ENCODE peak calls at places on chromosomes 4 and X, in five cellular contexts. One of them, this sample, is unnamed.

GRCh38 chr4:127251423-127251822 is 381.3 kb upstream of the INTU start:
- DNase-seq in activated CD8-positive, alpha-beta memory T cell treated with anti-CD3 and anti-CD28 coated beads for 48 hours: no peak
- DNase-seq in mesothelial cell of epicardium: no peak
- DNase-seq in CD4-positive, alpha-beta T cell: no peak
- DNase-seq in stimulated activated CD4-positive, alpha-beta T cell treated with anti-CD3 and anti-CD28 coated beads, Interleukin-15, amount 100 ng/mL, for 1 hour: no peak
- DNase-seq in this sample: no peak

GRCh38 chr4:75135068-75135825 is 202.3 kb downstream of the PARM1 start:
- DNase-seq in mesothelial cell of epicardium: no peak
- DNase-seq in activated CD8-positive, alpha-beta memory T cell treated with anti-CD3 and anti-CD28 coated beads for 48 hours: no peak
- DNase-seq in CD4-positive, alpha-beta T cell: no peak
- DNase-seq in stimulated activated CD4-positive, alpha-beta T cell treated with anti-CD3 and anti-CD28 coated beads, Interleukin-15, amount 100 ng/mL, for 1 hour: no peak
- DNase-seq in this sample: no peak

GRCh38 chrX:75038925-75039324 is 113.7 kb upstream of the NEXMIF start:
- DNase-seq in CD4-positive, alpha-beta T cell: no peak
- DNase-seq in stimulated activated CD4-positive, alpha-beta T cell treated with anti-CD3 and anti-CD28 coated beads, Interleukin-15, amount 100 ng/mL, for 1 hour: no peak
- DNase-seq in mesothelial cell of epicardium: no peak
- DNase-seq in activated CD8-positive, alpha-beta memory T cell treated with anti-CD3 and anti-CD28 coated beads for 48 hours: no peak
- DNase-seq in this sample: no peak

GRCh38 chr4:77504407-77504806 is 101.2 kb upstream of the CXCL13 start:
- DNase-seq in activated CD8-positive, alpha-beta memory T cell treated with anti-CD3 and anti-CD28 coated beads for 48 hours: no peak
- DNase-seq in stimulated activated CD4-positive, alpha-beta T cell treated with anti-CD3 and anti-CD28 coated beads, Interleukin-15, amount 100 ng/mL, for 1 hour: no peak
- DNase-seq in mesothelial cell of epicardium: no peak
- DNase-seq in CD4-positive, alpha-beta T cell: no peak
- DNase-seq in this sample: no peak

GRCh38 chr4:113145519-113146291 is 96.3 kb downstream of the ANK2 start:
- DNase-seq in mesothelial cell of epicardium: no peak
- DNase-seq in activated CD8-positive, alpha-beta memory T cell treated with anti-CD3 and anti-CD28 coated beads for 48 hours: no peak
- DNase-seq in stimulated activated CD4-positive, alpha-beta T cell treated with anti-CD3 and anti-CD28 coated beads, Interleukin-15, amount 100 ng/mL, for 1 hour: no peak
- DNase-seq in CD4-positive, alpha-beta T cell: no peak
- DNase-seq in this sample: no peak

GRCh38 chrX:1592128-1592862 is 891 bp downstream of the AKAP17A start:
- DNase-seq in CD4-positive, alpha-beta T cell: no peak
- DNase-seq in mesothelial cell of epicardium: peak
- DNase-seq in activated CD8-positive, alpha-beta memory T cell treated with anti-CD3 and anti-CD28 coated beads for 48 hours: no peak
- DNase-seq in stimulated activated CD4-positive, alpha-beta T cell treated with anti-CD3 and anti-CD28 coated beads, Interleukin-15, amount 100 ng/mL, for 1 hour: no peak
- DNase-seq in this sample: no peak

GRCh38 chr4:19776021-19776459 is 475.7 kb upstream of the SLIT2 start:
- DNase-seq in CD4-positive, alpha-beta T cell: no peak
- DNase-seq in mesothelial cell of epicardium: no peak
- DNase-seq in stimulated activated CD4-positive, alpha-beta T cell treated with anti-CD3 and anti-CD28 coated beads, Interleukin-15, amount 100 ng/mL, for 1 hour: no peak
- DNase-seq in activated CD8-positive, alpha-beta memory T cell treated with anti-CD3 and anti-CD28 coated beads for 48 hours: no peak
- DNase-seq in this sample: no peak

GRCh38 chr4:180134116-180134866 is 2108.9 kb upstream of the TENM3 start:
- DNase-seq in activated CD8-positive, alpha-beta memory T cell treated with anti-CD3 and anti-CD28 coated beads for 48 hours: no peak
- DNase-seq in mesothelial cell of epicardium: peak
- DNase-seq in stimulated activated CD4-positive, alpha-beta T cell treated with anti-CD3 and anti-CD28 coated beads, Interleukin-15, amount 100 ng/mL, for 1 hour: no peak
- DNase-seq in CD4-positive, alpha-beta T cell: no peak
- DNase-seq in this sample: no peak

GRCh38 chr4:159358226-159358625 is 255.3 kb downstream of the RAPGEF2 start:
- DNase-seq in stimulated activated CD4-positive, alpha-beta T cell treated with anti-CD3 and anti-CD28 coated beads, Interleukin-15, amount 100 ng/mL, for 1 hour: no peak
- DNase-seq in activated CD8-positive, alpha-beta memory T cell treated with anti-CD3 and anti-CD28 coated beads for 48 hours: no peak
- DNase-seq in CD4-positive, alpha-beta T cell: no peak
- DNase-seq in mesothelial cell of epicardium: no peak
- DNase-seq in this sample: no peak

GRCh38 chr4:184389978-184390518 is 84.3 kb downstream of the IRF2 start:
- DNase-seq in activated CD8-positive, alpha-beta memory T cell treated with anti-CD3 and anti-CD28 coated beads for 48 hours: no peak
- DNase-seq in mesothelial cell of epicardium: no peak
- DNase-seq in CD4-positive, alpha-beta T cell: no peak
- DNase-seq in stimulated activated CD4-positive, alpha-beta T cell treated with anti-CD3 and anti-CD28 coated beads, Interleukin-15, amount 100 ng/mL, for 1 hour: no peak
- DNase-seq in this sample: no peak

GRCh38 chr4:85732124-85732523 is 257.2 kb downstream of the ARHGAP24 start:
- DNase-seq in mesothelial cell of epicardium: no peak
- DNase-seq in activated CD8-positive, alpha-beta memory T cell treated with anti-CD3 and anti-CD28 coated beads for 48 hours: no peak
- DNase-seq in CD4-positive, alpha-beta T cell: no peak
- DNase-seq in stimulated activated CD4-positive, alpha-beta T cell treated with anti-CD3 and anti-CD28 coated beads, Interleukin-15, amount 100 ng/mL, for 1 hour: no peak
- DNase-seq in this sample: no peak

GRCh38 chr4:124121511-124121934 is 591.0 kb downstream of the ANKRD50 start:
- DNase-seq in stimulated activated CD4-positive, alpha-beta T cell treated with anti-CD3 and anti-CD28 coated beads, Interleukin-15, amount 100 ng/mL, for 1 hour: no peak
- DNase-seq in mesothelial cell of epicardium: no peak
- DNase-seq in CD4-positive, alpha-beta T cell: no peak
- DNase-seq in activated CD8-positive, alpha-beta memory T cell treated with anti-CD3 and anti-CD28 coated beads for 48 hours: no peak
- DNase-seq in this sample: no peak

GRCh38 chr4:77201343-77201742 is 44.3 kb downstream of the CCNG2 start:
- DNase-seq in mesothelial cell of epicardium: no peak
- DNase-seq in activated CD8-positive, alpha-beta memory T cell treated with anti-CD3 and anti-CD28 coated beads for 48 hours: no peak
- DNase-seq in CD4-positive, alpha-beta T cell: no peak
- DNase-seq in stimulated activated CD4-positive, alpha-beta T cell treated with anti-CD3 and anti-CD28 coated beads, Interleukin-15, amount 100 ng/mL, for 1 hour: no peak
- DNase-seq in this sample: no peak

GRCh38 chrX:139194571-139195280 is 335.8 kb upstream of the F9 start:
- DNase-seq in CD4-positive, alpha-beta T cell: no peak
- DNase-seq in activated CD8-positive, alpha-beta memory T cell treated with anti-CD3 and anti-CD28 coated beads for 48 hours: no peak
- DNase-seq in mesothelial cell of epicardium: no peak
- DNase-seq in stimulated activated CD4-positive, alpha-beta T cell treated with anti-CD3 and anti-CD28 coated beads, Interleukin-15, amount 100 ng/mL, for 1 hour: no peak
- DNase-seq in this sample: no peak

GRCh38 chr4:81032174-81032551 is 1.7 kb downstream of the BMP3 start:
- DNase-seq in mesothelial cell of epicardium: no peak
- DNase-seq in stimulated activated CD4-positive, alpha-beta T cell treated with anti-CD3 and anti-CD28 coated beads, Interleukin-15, amount 100 ng/mL, for 1 hour: no peak
- DNase-seq in activated CD8-positive, alpha-beta memory T cell treated with anti-CD3 and anti-CD28 coated beads for 48 hours: no peak
- DNase-seq in CD4-positive, alpha-beta T cell: no peak
- DNase-seq in this sample: no peak

GRCh38 chr4:76306882-76307669 is 543 bp downstream of the STBD1 start:
- DNase-seq in CD4-positive, alpha-beta T cell: no peak
- DNase-seq in stimulated activated CD4-positive, alpha-beta T cell treated with anti-CD3 and anti-CD28 coated beads, Interleukin-15, amount 100 ng/mL, for 1 hour: no peak
- DNase-seq in activated CD8-positive, alpha-beta memory T cell treated with anti-CD3 and anti-CD28 coated beads for 48 hours: no peak
- DNase-seq in mesothelial cell of epicardium: peak
- DNase-seq in this sample: no peak

GRCh38 chrX:69177511-69178162 is 12.4 kb upstream of the PJA1 start:
- DNase-seq in mesothelial cell of epicardium: no peak
- DNase-seq in activated CD8-positive, alpha-beta memory T cell treated with anti-CD3 and anti-CD28 coated beads for 48 hours: no peak
- DNase-seq in stimulated activated CD4-positive, alpha-beta T cell treated with anti-CD3 and anti-CD28 coated beads, Interleukin-15, amount 100 ng/mL, for 1 hour: no peak
- DNase-seq in CD4-positive, alpha-beta T cell: no peak
- DNase-seq in this sample: no peak

GRCh38 chr4:80138556-80139538 is 58.5 kb upstream of the PRDM8 start:
- DNase-seq in mesothelial cell of epicardium: no peak
- DNase-seq in CD4-positive, alpha-beta T cell: peak
- DNase-seq in activated CD8-positive, alpha-beta memory T cell treated with anti-CD3 and anti-CD28 coated beads for 48 hours: no peak
- DNase-seq in stimulated activated CD4-positive, alpha-beta T cell treated with anti-CD3 and anti-CD28 coated beads, Interleukin-15, amount 100 ng/mL, for 1 hour: no peak
- DNase-seq in this sample: no peak

GRCh38 chrX:46903458-46904242 is 8.6 kb upstream of the JADE3 start:
- DNase-seq in mesothelial cell of epicardium: peak
- DNase-seq in CD4-positive, alpha-beta T cell: peak
- DNase-seq in stimulated activated CD4-positive, alpha-beta T cell treated with anti-CD3 and anti-CD28 coated beads, Interleukin-15, amount 100 ng/mL, for 1 hour: peak
- DNase-seq in activated CD8-positive, alpha-beta memory T cell treated with anti-CD3 and anti-CD28 coated beads for 48 hours: peak
- DNase-seq in this sample: peak

GRCh38 chr4:183729430-183730328 is 70.6 kb downstream of the TRAPPC11 start:
- DNase-seq in activated CD8-positive, alpha-beta memory T cell treated with anti-CD3 and anti-CD28 coated beads for 48 hours: no peak
- DNase-seq in CD4-positive, alpha-beta T cell: no peak
- DNase-seq in stimulated activated CD4-positive, alpha-beta T cell treated with anti-CD3 and anti-CD28 coated beads, Interleukin-15, amount 100 ng/mL, for 1 hour: no peak
- DNase-seq in mesothelial cell of epicardium: no peak
- DNase-seq in this sample: no peak

GRCh38 chrX:72021975-72022374 is 109.7 kb downstream of the RTL5 start:
- DNase-seq in CD4-positive, alpha-beta T cell: no peak
- DNase-seq in activated CD8-positive, alpha-beta memory T cell treated with anti-CD3 and anti-CD28 coated beads for 48 hours: no peak
- DNase-seq in stimulated activated CD4-positive, alpha-beta T cell treated with anti-CD3 and anti-CD28 coated beads, Interleukin-15, amount 100 ng/mL, for 1 hour: no peak
- DNase-seq in mesothelial cell of epicardium: no peak
- DNase-seq in this sample: no peak

GRCh38 chr4:25908491-25908901 is 5.5 kb upstream of the SMIM20 start:
- DNase-seq in stimulated activated CD4-positive, alpha-beta T cell treated with anti-CD3 and anti-CD28 coated beads, Interleukin-15, amount 100 ng/mL, for 1 hour: no peak
- DNase-seq in activated CD8-positive, alpha-beta memory T cell treated with anti-CD3 and anti-CD28 coated beads for 48 hours: no peak
- DNase-seq in mesothelial cell of epicardium: no peak
- DNase-seq in CD4-positive, alpha-beta T cell: no peak
- DNase-seq in this sample: no peak

GRCh38 chr4:139599594-139600374 is 43.8 kb upstream of the SETD7 start:
- DNase-seq in mesothelial cell of epicardium: no peak
- DNase-seq in stimulated activated CD4-positive, alpha-beta T cell treated with anti-CD3 and anti-CD28 coated beads, Interleukin-15, amount 100 ng/mL, for 1 hour: no peak
- DNase-seq in CD4-positive, alpha-beta T cell: no peak
- DNase-seq in activated CD8-positive, alpha-beta memory T cell treated with anti-CD3 and anti-CD28 coated beads for 48 hours: no peak
- DNase-seq in this sample: no peak

GRCh38 chr4:102638621-102639020 is 122.1 kb downstream of the MANBA start:
- DNase-seq in stimulated activated CD4-positive, alpha-beta T cell treated with anti-CD3 and anti-CD28 coated beads, Interleukin-15, amount 100 ng/mL, for 1 hour: no peak
- DNase-seq in activated CD8-positive, alpha-beta memory T cell treated with anti-CD3 and anti-CD28 coated beads for 48 hours: no peak
- DNase-seq in CD4-positive, alpha-beta T cell: no peak
- DNase-seq in mesothelial cell of epicardium: no peak
- DNase-seq in this sample: no peak

GRCh38 chrX:49230500-49231232 is 2.5 kb downstream of the CACNA1F start:
- DNase-seq in activated CD8-positive, alpha-beta memory T cell treated with anti-CD3 and anti-CD28 coated beads for 48 hours: peak
- DNase-seq in stimulated activated CD4-positive, alpha-beta T cell treated with anti-CD3 and anti-CD28 coated beads, Interleukin-15, amount 100 ng/mL, for 1 hour: peak
- DNase-seq in mesothelial cell of epicardium: no peak
- DNase-seq in CD4-positive, alpha-beta T cell: peak
- DNase-seq in this sample: peak

GRCh38 chr4:76562161-76562560 is 127.1 kb downstream of the SHROOM3 start:
- DNase-seq in mesothelial cell of epicardium: no peak
- DNase-seq in activated CD8-positive, alpha-beta memory T cell treated with anti-CD3 and anti-CD28 coated beads for 48 hours: no peak
- DNase-seq in stimulated activated CD4-positive, alpha-beta T cell treated with anti-CD3 and anti-CD28 coated beads, Interleukin-15, amount 100 ng/mL, for 1 hour: no peak
- DNase-seq in CD4-positive, alpha-beta T cell: no peak
- DNase-seq in this sample: no peak

GRCh38 chr4:168815373-168816345 is 194.4 kb downstream of the CBR4 start:
- DNase-seq in stimulated activated CD4-positive, alpha-beta T cell treated with anti-CD3 and anti-CD28 coated beads, Interleukin-15, amount 100 ng/mL, for 1 hour: no peak
- DNase-seq in activated CD8-positive, alpha-beta memory T cell treated with anti-CD3 and anti-CD28 coated beads for 48 hours: no peak
- DNase-seq in CD4-positive, alpha-beta T cell: no peak
- DNase-seq in mesothelial cell of epicardium: no peak
- DNase-seq in this sample: no peak

GRCh38 chr4:156889616-156890594 is 81.7 kb downstream of the PDGFC start:
- DNase-seq in CD4-positive, alpha-beta T cell: no peak
- DNase-seq in mesothelial cell of epicardium: no peak
- DNase-seq in activated CD8-positive, alpha-beta memory T cell treated with anti-CD3 and anti-CD28 coated beads for 48 hours: no peak
- DNase-seq in stimulated activated CD4-positive, alpha-beta T cell treated with anti-CD3 and anti-CD28 coated beads, Interleukin-15, amount 100 ng/mL, for 1 hour: no peak
- DNase-seq in this sample: peak

GRCh38 chr4:127622923-127623754 is 9.6 kb upstream of the INTU start:
- DNase-seq in mesothelial cell of epicardium: peak
- DNase-seq in stimulated activated CD4-positive, alpha-beta T cell treated with anti-CD3 and anti-CD28 coated beads, Interleukin-15, amount 100 ng/mL, for 1 hour: no peak
- DNase-seq in activated CD8-positive, alpha-beta memory T cell treated with anti-CD3 and anti-CD28 coated beads for 48 hours: no peak
- DNase-seq in CD4-positive, alpha-beta T cell: no peak
- DNase-seq in this sample: no peak

GRCh38 chr4:145888393-145888792 is 50.2 kb downstream of the ZNF827 start:
- DNase-seq in mesothelial cell of epicardium: no peak
- DNase-seq in stimulated activated CD4-positive, alpha-beta T cell treated with anti-CD3 and anti-CD28 coated beads, Interleukin-15, amount 100 ng/mL, for 1 hour: no peak
- DNase-seq in activated CD8-positive, alpha-beta memory T cell treated with anti-CD3 and anti-CD28 coated beads for 48 hours: no peak
- DNase-seq in CD4-positive, alpha-beta T cell: no peak
- DNase-seq in this sample: no peak

GRCh38 chr4:155941085-155941484 is 12.6 kb downstream of the CTSO start:
- DNase-seq in activated CD8-positive, alpha-beta memory T cell treated with anti-CD3 and anti-CD28 coated beads for 48 hours: no peak
- DNase-seq in CD4-positive, alpha-beta T cell: no peak
- DNase-seq in stimulated activated CD4-positive, alpha-beta T cell treated with anti-CD3 and anti-CD28 coated beads, Interleukin-15, amount 100 ng/mL, for 1 hour: no peak
- DNase-seq in mesothelial cell of epicardium: no peak
- DNase-seq in this sample: no peak

GRCh38 chr4:156545003-156545785 is 426.4 kb downstream of the PDGFC start:
- DNase-seq in mesothelial cell of epicardium: no peak
- DNase-seq in activated CD8-positive, alpha-beta memory T cell treated with anti-CD3 and anti-CD28 coated beads for 48 hours: no peak
- DNase-seq in stimulated activated CD4-positive, alpha-beta T cell treated with anti-CD3 and anti-CD28 coated beads, Interleukin-15, amount 100 ng/mL, for 1 hour: no peak
- DNase-seq in CD4-positive, alpha-beta T cell: no peak
- DNase-seq in this sample: no peak